ENCODE peak calls at places on chromosomes 12 and 14, in six cellular contexts. I is NCI-H510A treated with DMSO at 0.1 percent for 48 hours, X is choroid plexus epithelial cell, F is amniotic stem cell, L is HCEC 1CT, D is small intestine. Y is an unnamed sample.

GRCh38 chr12:51631591-51631990 is 40.6 kb downstream of the SCN8A start:
- DNase-seq in I (no peak), X (peak), F (peak), L (peak), D (no peak), Y (no peak)

GRCh38 chr14:63972323-63972932 is 119.6 kb downstream of the SYNE2 start:
- DNase-seq in I (peak), X (no peak), F (no peak), L (no peak), D (no peak), Y (no peak)

GRCh38 chr12:2691001-2691339 is 103.8 kb upstream of the FKBP4 start:
- DNase-seq in I (peak), X (peak), F (no peak), L (no peak), D (peak), Y (no peak)

GRCh38 chr12:119748512-119748911 is 80.6 kb downstream of the PRKAB1 start:
- DNase-seq in I (no peak), X (no peak), F (no peak), L (peak), D (no peak), Y (no peak)

GRCh38 chr14:51527073-51527472 is 124.6 kb upstream of the FRMD6 start:
- DNase-seq in I (no peak), X (peak), F (no peak), L (peak), D (no peak), Y (no peak)

GRCh38 chr14:93984987-93985410 is 8.6 kb upstream of the ASB2 start:
- DNase-seq in I (no peak), X (peak), F (peak), L (peak), D (peak), Y (peak)

GRCh38 chr12:51692016-51692415 is 101.0 kb downstream of the SCN8A start:
- DNase-seq in I (no peak), X (no peak), F (no peak), L (no peak), D (no peak), Y (no peak)

GRCh38 chr14:43479751-43480150 is 1027.3 kb downstream of the FSCB start:
- DNase-seq in I (no peak), X (no peak), F (no peak), L (no peak), D (no peak), Y (no peak)

GRCh38 chr12:46332260-46332659 is 40.3 kb downstream of the SLC38A2 start:
- DNase-seq in I (no peak), X (peak), F (no peak), L (peak), D (no peak), Y (no peak)

GRCh38 chr14:94411638-94412037 is 23.2 kb upstream of the SERPINA1 start:
- DNase-seq in I (no peak), X (no peak), F (no peak), L (no peak), D (peak), Y (no peak)

GRCh38 chr14:36521598-36522345 is 1.7 kb upstream of the NKX2-1 start:
- DNase-seq in I (peak), X (no peak), F (no peak), L (no peak), D (no peak), Y (no peak)

GRCh38 chr14:61280092-61280525 is 1.0 kb downstream of the TMEM30B start:
- DNase-seq in I (peak), X (no peak), F (no peak), L (no peak), D (peak), Y (no peak)

GRCh38 chr12:122790393-122791075 is 16.2 kb downstream of the CCDC62 start:
- DNase-seq in I (no peak), X (no peak), F (no peak), L (peak), D (no peak), Y (no peak)

GRCh38 chr14:77018785-77019184 is 9.7 kb downstream of the IRF2BPL start:
- DNase-seq in I (no peak), X (no peak), F (no peak), L (no peak), D (no peak), Y (no peak)

GRCh38 chr12:8822298-8822697 is at the start of gene A2ML1:
- DNase-seq in I (no peak), X (no peak), F (no peak), L (no peak), D (no peak), Y (no peak)

GRCh38 chr14:99122521-99123125 is 149.4 kb downstream of the BCL11B start:
- DNase-seq in I (no peak), X (no peak), F (no peak), L (no peak), D (no peak), Y (no peak)

GRCh38 chr12:8664228-8664963 is 1.8 kb upstream of the MFAP5 start:
- DNase-seq in I (no peak), X (no peak), F (no peak), L (no peak), D (no peak), Y (no peak)

GRCh38 chr12:113955109-113955970 is 10.8 kb downstream of the RBM19 start:
- DNase-seq in I (peak), X (peak), F (no peak), L (peak), D (peak), Y (peak)

GRCh38 chr14:74488788-74489397 is 4.2 kb downstream of the NPC2 start:
- DNase-seq in I (no peak), X (peak), F (peak), L (peak), D (peak), Y (no peak)

GRCh38 chr14:63777024-63777423 is 49.2 kb upstream of the SGPP1 start:
- DNase-seq in I (no peak), X (peak), F (peak), L (peak), D (peak), Y (no peak)

GRCh38 chr12:79689041-79689476 is 1.7 kb downstream of the PAWR start:
- DNase-seq in I (peak), X (no peak), F (no peak), L (peak), D (no peak), Y (no peak)

GRCh38 chr12:107967170-107967569 is 161.9 kb upstream of the WSCD2 start:
- DNase-seq in I (no peak), X (no peak), F (no peak), L (no peak), D (no peak), Y (no peak)

GRCh38 chr12:31923063-31923412 is 36.2 kb upstream of the RESF1 start:
- DNase-seq in I (no peak), X (no peak), F (no peak), L (no peak), D (no peak), Y (no peak)

GRCh38 chr14:67077914-67078313 is 111.3 kb upstream of the GARIN2 start:
- DNase-seq in I (no peak), X (peak), F (no peak), L (no peak), D (no peak), Y (no peak)

GRCh38 chr12:50188875-50189575 is 21.9 kb upstream of the CERS5 start:
- DNase-seq in I (no peak), X (peak), F (no peak), L (no peak), D (peak), Y (no peak)

GRCh38 chr12:7403466-7403865 is 40.5 kb downstream of the CD163L1 start:
- DNase-seq in I (no peak), X (peak), F (no peak), L (no peak), D (no peak), Y (no peak)

GRCh38 chr14:24838945-24839616 is 205.1 kb upstream of the GZMB start:
- DNase-seq in I (no peak), X (peak), F (no peak), L (no peak), D (no peak), Y (no peak)

GRCh38 chr12:82682851-82683261 is 3.9 kb upstream of the TMTC2 start:
- DNase-seq in I (no peak), X (peak), F (no peak), L (no peak), D (no peak), Y (no peak)

GRCh38 chr12:15700595-15700994 is 88.6 kb downstream of the EPS8 start:
- DNase-seq in I (no peak), X (peak), F (peak), L (peak), D (no peak), Y (no peak)

GRCh38 chr12:123118397-123118945 is 32.4 kb downstream of the PITPNM2 start:
- DNase-seq in I (peak), X (no peak), F (no peak), L (peak), D (peak), Y (no peak)

GRCh38 chr14:79704406-79704805 is 506.9 kb downstream of the DIO2 start:
- DNase-seq in I (no peak), X (no peak), F (no peak), L (no peak), D (no peak), Y (no peak)

GRCh38 chr14:91139776-91140175 is 25.9 kb downstream of the DGLUCY start:
- DNase-seq in I (no peak), X (no peak), F (no peak), L (no peak), D (peak), Y (no peak)

GRCh38 chr14:35159742-35160409 is 37.5 kb downstream of the PRORP start:
- DNase-seq in I (no peak), X (peak), F (peak), L (peak), D (peak), Y (no peak)

GRCh38 chr14:49463146-49463545 is 123.0 kb downstream of the RPS29 start:
- DNase-seq in I (no peak), X (no peak), F (no peak), L (no peak), D (no peak), Y (no peak)

GRCh38 chr12:6606331-6607131 is 648 bp downstream of the CHD4 start:
- DNase-seq in I (no peak), X (peak), F (no peak), L (peak), D (peak), Y (peak)

GRCh38 chr12:43978546-43978945 is 142.7 kb downstream of the TMEM117 start:
- DNase-seq in I (no peak), X (no peak), F (no peak), L (no peak), D (peak), Y (no peak)

GRCh38 chr12:43945983-43946382 is 110.1 kb downstream of the TMEM117 start:
- DNase-seq in I (no peak), X (no peak), F (no peak), L (no peak), D (no peak), Y (no peak)

GRCh38 chr12:104632724-104633181 is 176.0 kb downstream of the CHST11 start:
- DNase-seq in I (peak), X (peak), F (no peak), L (no peak), D (no peak), Y (no peak)

GRCh38 chr12:108825205-108825950 is 32.0 kb downstream of the SSH1 start:
- DNase-seq in I (peak), X (peak), F (peak), L (peak), D (no peak), Y (no peak)

GRCh38 chr12:126684703-126685102 is 1582.3 kb upstream of the TMEM132C start:
- DNase-seq in I (no peak), X (no peak), F (no peak), L (no peak), D (no peak), Y (no peak)